ENCODE peak calls at places on chromosomes 13 and 19, in ten cellular contexts. Z is stimulated activated CD8-positive, alpha-beta memory T cell treated with anti-CD3 and anti-CD28 coated beads, Interleukin-4, amount 100 ng/mL, for 1 hour; Q is AG04450; I is heart left ventricle; H is ACHN; J is esophagus muscularis mucosa; V is NCI-H1092 treated with DMSO at 0.1 percent for 48 hours; G is psoas muscle; E is effector memory CD4-positive, alpha-beta T cell; K is PC-9. P is an unnamed sample.

GRCh38 chr19:49956113-49956491 is 4.9 kb downstream of the SIGLEC11 start:
- DNase-seq in H (no peak), I (no peak), J (no peak), G (no peak), E (no peak), Z (no peak), K (no peak), V (no peak), Q (no peak), P (no peak)

GRCh38 chr19:13920940-13921744 is 15.1 kb downstream of the CC2D1A start:
- DNase-seq in E (no peak), Z (no peak), J (no peak), V (no peak), K (peak; percentile 72), G (no peak), I (no peak), Q (no peak), H (peak; percentile 45), P (no peak)

GRCh38 chr13:109297628-109298027 is 488.8 kb downstream of the IRS2 start:
- DNase-seq in Z (no peak), K (no peak), Q (peak; percentile 46), E (no peak), J (no peak), H (no peak), I (no peak), V (no peak), G (no peak), P (no peak)

GRCh38 chr13:101903890-101904289 is 451.4 kb downstream of the ITGBL1 start:
- DNase-seq in Z (no peak), E (no peak), Q (no peak), I (no peak), G (no peak), J (no peak), H (no peak), V (no peak), K (no peak), P (no peak)

GRCh38 chr19:13953021-13953531 is 767 bp downstream of the DCAF15 start:
- DNase-seq in G (no peak), Z (no peak), H (peak; percentile 48), Q (no peak), V (no peak), J (no peak), E (no peak), K (no peak), I (no peak), P (no peak)

GRCh38 chr13:22285867-22286632 is 615.2 kb downstream of the FGF9 start:
- DNase-seq in Z (no peak), V (no peak), G (no peak), K (no peak), I (no peak), H (no peak), E (no peak), J (no peak), Q (no peak), P (no peak)

GRCh38 chr13:44437356-44438233 is 64.0 kb downstream of the SERP2 start:
- DNase-seq in E (no peak), V (peak; percentile 76), Z (no peak), K (peak; percentile 40), Q (no peak), G (no peak), I (no peak), J (no peak), H (peak; percentile 68), P (no peak)

GRCh38 chr13:33258437-33259193 is 26.9 kb downstream of the STARD13 start:
- DNase-seq in Z (no peak), K (no peak), Q (no peak), G (no peak), V (no peak), H (no peak), E (no peak), I (no peak), J (no peak), P (no peak)

GRCh38 chr13:109759609-109760008 is 26.8 kb downstream of the IRS2 start:
- DNase-seq in G (no peak), Q (no peak), V (no peak), E (no peak), H (no peak), K (no peak), Z (no peak), J (peak; percentile 19), I (no peak), P (no peak)

GRCh38 chr13:51432576-51432975 is 20.3 kb downstream of the INTS6 start:
- DNase-seq in V (no peak), E (no peak), Z (no peak), J (no peak), G (no peak), H (no peak), Q (no peak), I (no peak), K (no peak), P (no peak)

GRCh38 chr19:11196406-11197287 is 698 bp downstream of the KANK2 start:
- DNase-seq in E (no peak), G (peak; percentile 55), Z (no peak), H (peak; percentile 25), V (no peak), J (no peak), K (no peak), Q (no peak), I (peak; percentile 81), P (peak; percentile 61)

GRCh38 chr13:85798999-85799646 is at the start of gene SLITRK6:
- DNase-seq in I (no peak), J (no peak), G (no peak), Z (no peak), Q (peak; percentile 67), V (peak; percentile 83), H (peak; percentile 35), K (peak; percentile 79), E (no peak), P (no peak)

GRCh38 chr19:58531052-58531600 is 11.5 kb upstream of the ZBTB45 start:
- DNase-seq in G (no peak), K (no peak), E (no peak), J (no peak), I (no peak), Q (no peak), Z (no peak), V (no peak), H (no peak), P (no peak)

GRCh38 chr19:27870293-27870692 is 1342.7 kb downstream of the UQCRFS1 start:
- DNase-seq in K (no peak), E (no peak), V (no peak), H (no peak), I (no peak), G (no peak), J (no peak), Z (no peak), Q (no peak), P (no peak)

GRCh38 chr19:12603714-12604113 is 6.9 kb downstream of the ZNF490 start:
- DNase-seq in K (no peak), V (no peak), Q (no peak), H (no peak), I (no peak), G (no peak), Z (no peak), J (no peak), E (peak; percentile 27), P (no peak)

GRCh38 chr19:47492571-47493377 is 8.8 kb upstream of the KPTN start:
- DNase-seq in V (no peak), H (no peak), Q (no peak), G (no peak), Z (no peak), E (no peak), K (no peak), J (no peak), I (peak; percentile 40), P (no peak)

GRCh38 chr13:24226762-24227161 is 66.2 kb downstream of the SPATA13 start:
- DNase-seq in E (no peak), J (no peak), G (no peak), Q (no peak), Z (no peak), H (no peak), I (no peak), K (no peak), V (no peak), P (no peak)

GRCh38 chr19:49614096-49614857 is 23.3 kb downstream of the PRR12 start:
- DNase-seq in K (peak; percentile 75), G (no peak), J (no peak), Q (peak; percentile 27), Z (no peak), V (no peak), H (peak; percentile 39), I (no peak), E (no peak), P (no peak)

GRCh38 chr13:113110852-113111315 is 5.3 kb downstream of the F7 start:
- DNase-seq in G (no peak), Q (no peak), V (no peak), J (no peak), Z (no peak), E (no peak), H (no peak), I (peak; percentile 48), K (no peak), P (peak; percentile 7)

GRCh38 chr19:32091196-32091595 is 254.2 kb upstream of the ZNF507 start:
- DNase-seq in V (no peak), Q (no peak), J (no peak), Z (no peak), G (no peak), H (no peak), E (no peak), K (no peak), I (no peak), P (no peak)

GRCh38 chr19:31173991-31174390 is 175.2 kb downstream of the TSHZ3 start:
- DNase-seq in Z (no peak), H (no peak), I (no peak), G (no peak), K (no peak), Q (no peak), E (no peak), J (peak; percentile 86), V (no peak), P (no peak)

GRCh38 chr13:27022571-27023311 is 148.9 kb downstream of the USP12 start:
- DNase-seq in E (no peak), K (peak; percentile 91), I (no peak), Z (no peak), V (peak; percentile 71), G (no peak), J (no peak), H (no peak), Q (peak; percentile 67), P (no peak)

GRCh38 chr19:30393046-30393445 is 20.9 kb downstream of the ZNF536 start:
- DNase-seq in Q (no peak), I (no peak), J (peak; percentile 74), E (no peak), H (no peak), K (no peak), Z (no peak), G (no peak), V (no peak), P (no peak)

GRCh38 chr13:19818223-19818842 is 35.6 kb upstream of the PSPC1 start:
- DNase-seq in V (no peak), G (peak; percentile 15), Z (no peak), Q (no peak), E (no peak), K (no peak), I (peak; percentile 67), H (peak; percentile 2), J (no peak), P (no peak)

GRCh38 chr19:7869453-7869909 is 4.7 kb downstream of the PRR36 start:
- DNase-seq in H (peak; percentile 23), K (peak; percentile 63), E (peak; percentile 79), G (peak; percentile 49), Q (no peak), I (peak; percentile 85), J (no peak), Z (peak; percentile 65), V (no peak), P (peak; percentile 79)

GRCh38 chr13:109243311-109243951 is 543.0 kb downstream of the IRS2 start:
- DNase-seq in G (no peak), V (no peak), J (no peak), H (peak; percentile 63), I (no peak), K (peak; percentile 96), Z (no peak), Q (peak; percentile 65), E (no peak), P (no peak)

GRCh38 chr13:98207411-98207810 is 30.3 kb upstream of the RNF113B start:
- DNase-seq in J (no peak), Q (no peak), H (peak; percentile 84), E (no peak), Z (no peak), V (no peak), G (no peak), K (no peak), I (no peak), P (no peak)

GRCh38 chr19:16033721-16034120 is 42.6 kb upstream of the TPM4 start:
- DNase-seq in G (no peak), V (no peak), Z (no peak), I (no peak), Q (no peak), J (no peak), E (no peak), H (no peak), K (no peak), P (no peak)